ENCODE peak calls at places on chromosomes 11 and 22, in five cellular contexts. G, K, Y, N and O are unnamed samples.

GRCh38 chr11:123575441-123575840 is 79.0 kb downstream of the SCN3B start:
- DNase-seq in G (no peak), K (no peak), Y (no peak), N (no peak), O (no peak)

GRCh38 chr11:125102025-125102424 is 9.4 kb downstream of the TMEM218 start:
- DNase-seq in G (no peak), K (no peak), Y (no peak), N (no peak), O (no peak)

GRCh38 chr11:67309166-67309565 is 5.8 kb downstream of the SSH3 start:
- DNase-seq in G (no peak), K (no peak), Y (no peak), N (no peak), O (no peak)

GRCh38 chr11:92978226-92979111 is 9.0 kb downstream of the MTNR1B start:
- DNase-seq in G (peak), K (no peak), Y (no peak), N (no peak), O (no peak)

GRCh38 chr11:123588863-123589262 is 65.6 kb downstream of the SCN3B start:
- DNase-seq in G (no peak), K (no peak), Y (no peak), N (no peak), O (no peak)

GRCh38 chr11:83914995-83915394 is 628.8 kb upstream of the CCDC90B start:
- DNase-seq in G (no peak), K (no peak), Y (no peak), N (no peak), O (no peak)

GRCh38 chr22:37098976-37099577 is 10.4 kb downstream of the TMPRSS6 start:
- DNase-seq in G (no peak), K (no peak), Y (no peak), N (no peak), O (no peak)

GRCh38 chr11:17734986-17735822 is 623 bp downstream of the KCNC1 start:
- DNase-seq in G (peak), K (peak), Y (peak), N (no peak), O (no peak)

GRCh38 chr11:81470446-81470845 is 1263.2 kb downstream of the FAM181B start:
- DNase-seq in G (peak), K (no peak), Y (no peak), N (no peak), O (no peak)

GRCh38 chr11:1717745-1718144 is 20.8 kb downstream of the KRTAP5-6 start:
- DNase-seq in G (no peak), K (no peak), Y (no peak), N (no peak), O (no peak)

GRCh38 chr22:36839356-36840073 is 21.3 kb upstream of the NCF4 start:
- DNase-seq in G (no peak), K (no peak), Y (no peak), N (no peak), O (no peak)

GRCh38 chr22:42338502-42338901 is 68.0 kb upstream of the TCF20 start:
- DNase-seq in G (no peak), K (no peak), Y (no peak), N (no peak), O (no peak)

GRCh38 chr22:39230261-39231196 is 14.3 kb downstream of the PDGFB start:
- DNase-seq in G (no peak), K (no peak), Y (no peak), N (no peak), O (no peak)
- TF ChIP-seq CTCF in G (no peak), K (no peak), Y (no peak), N (no peak), O (peak)

GRCh38 chr22:39185601-39186012 is 33.1 kb upstream of the CBX7 start:
- DNase-seq in G (no peak), K (no peak), Y (peak), N (no peak), O (no peak)
- TF ChIP-seq CTCF in G (peak), K (no peak), Y (no peak), N (no peak), O (no peak)

GRCh38 chr11:32432565-32433248 is 2.6 kb downstream of the WT1 start:
- DNase-seq in G (no peak), K (no peak), Y (no peak), N (no peak), O (no peak)

GRCh38 chr11:32431657-32432056 is 3.7 kb downstream of the WT1 start:
- DNase-seq in G (no peak), K (no peak), Y (no peak), N (no peak), O (no peak)

GRCh38 chr11:32429477-32429876 is 5.9 kb downstream of the WT1 start:
- DNase-seq in G (no peak), K (no peak), Y (no peak), N (no peak), O (no peak)

GRCh38 chr11:32428665-32429293 is 6.6 kb downstream of the WT1 start:
- DNase-seq in G (no peak), K (no peak), Y (no peak), N (no peak), O (no peak)

DNA sequence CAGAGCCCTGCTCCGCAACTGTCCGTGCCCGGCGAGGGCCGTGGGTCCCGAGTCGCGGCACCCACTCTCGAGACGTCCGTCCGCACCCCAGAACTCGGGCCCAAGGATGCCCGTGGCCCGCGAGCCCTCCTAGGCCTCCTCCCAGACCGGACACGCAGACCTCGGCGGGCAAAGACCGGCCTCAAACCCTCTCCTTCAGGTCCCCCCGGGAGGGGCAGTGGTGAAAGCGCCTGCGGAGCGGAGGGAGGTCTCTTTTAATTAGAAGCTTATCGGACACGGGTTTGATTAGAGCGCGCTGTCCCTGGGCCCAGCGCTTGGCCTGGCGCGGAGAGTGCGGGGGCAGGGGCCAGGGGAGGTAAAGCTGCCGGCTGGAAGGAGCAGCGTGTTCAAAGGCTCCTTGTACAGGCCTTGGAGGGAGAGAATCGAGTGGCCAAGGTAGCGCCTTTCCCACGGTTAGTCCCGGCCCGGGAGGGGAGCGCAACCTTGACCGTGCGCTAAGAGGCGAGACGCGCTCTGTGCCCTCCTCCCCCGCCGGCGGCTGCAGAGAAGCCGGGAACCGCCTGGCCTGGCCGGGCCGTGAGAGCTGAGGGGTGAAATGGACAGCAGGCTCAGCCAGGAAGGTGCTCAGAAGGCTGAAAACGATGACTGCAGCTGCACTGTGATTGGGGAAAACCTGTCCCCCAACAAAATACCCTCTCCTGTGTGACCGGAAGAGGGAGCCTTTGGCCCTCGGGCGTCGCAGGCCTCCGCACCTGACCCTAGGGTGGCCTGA is 4.6 kb downstream of the WT1 start:
- DNase-seq in G (no peak), K (no peak), Y (peak), N (no peak), O (no peak)
- TF ChIP-seq CTCF in G (peak), K (no peak), Y (peak), N (no peak), O (no peak)

GRCh38 chr11:3135491-3136440 is 29.3 kb downstream of the OSBPL5 start:
- DNase-seq in G (no peak), K (no peak), Y (no peak), N (no peak), O (no peak)
- TF ChIP-seq CTCF in G (no peak), K (no peak), Y (no peak), N (no peak), O (no peak)

GRCh38 chr11:10072841-10073240 is 221.2 kb downstream of the SBF2 start:
- DNase-seq in G (no peak), K (no peak), Y (no peak), N (no peak), O (no peak)
- TF ChIP-seq CTCF in G (no peak), K (no peak), Y (no peak), N (no peak), O (no peak)

GRCh38 chr11:102615894-102616432 is 9.2 kb downstream of the MMP20 start:
- DNase-seq in G (no peak), K (no peak), Y (no peak), N (no peak), O (no peak)

GRCh38 chr11:102615077-102615893 is 9.8 kb downstream of the MMP20 start:
- DNase-seq in G (no peak), K (no peak), Y (no peak), N (no peak), O (no peak)

GRCh38 chr11:102613455-102613854 is 11.7 kb downstream of the MMP20 start:
- DNase-seq in G (no peak), K (no peak), Y (no peak), N (no peak), O (no peak)

GRCh38 chr11:102617491-102618026 is 7.6 kb downstream of the MMP20 start:
- DNase-seq in G (no peak), K (no peak), Y (no peak), N (no peak), O (no peak)

GRCh38 chr11:102614485-102614884 is 10.6 kb downstream of the MMP20 start:
- DNase-seq in G (no peak), K (no peak), Y (no peak), N (no peak), O (no peak)
- TF ChIP-seq CTCF in G (peak), K (peak), Y (no peak), N (peak), O (peak)

GRCh38 chr22:47180796-47181195 is 418.3 kb downstream of the TBC1D22A start:
- DNase-seq in G (no peak), K (no peak), Y (no peak), N (no peak), O (no peak)
- TF ChIP-seq CTCF in G (no peak), K (no peak), Y (no peak), N (no peak), O (no peak)